ENCODE peak calls at places on chromosomes 12 and 14, in seven cellular contexts. H is tibial nerve, F is H54, K is testis, L is Peyer's patch, Z is adrenal gland, Y is lower leg skin. R is an unnamed sample.

GRCh38 chr12:20604408-20604807 is 90.7 kb upstream of the SLCO1C1 start:
- DNase-seq in K (no peak), Z (no peak), Y (no peak), F (no peak), H (no peak), L (no peak), R (no peak)

GRCh38 chr12:51051787-51052186 is 3.7 kb downstream of the LETMD1 start:
- DNase-seq in K (no peak), F (no peak), H (no peak), Z (no peak), Y (no peak), L (no peak), R (no peak)

GRCh38 chr12:107344035-107344808 is 250.9 kb upstream of the CRY1 start:
- DNase-seq in Z (no peak), H (no peak), F (peak), K (no peak), Y (no peak), L (no peak), R (no peak)

GRCh38 chr14:94593376-94593748 is 12.1 kb downstream of the SERPINA5 start:
- DNase-seq in H (no peak), L (no peak), Y (no peak), F (no peak), Z (no peak), K (peak), R (no peak)

GRCh38 chr14:99230271-99231141 is 41.5 kb downstream of the BCL11B start:
- DNase-seq in L (peak), H (no peak), F (no peak), Y (no peak), Z (no peak), K (no peak), R (no peak)

GRCh38 chr12:130957304-130957621 is 3.6 kb downstream of the ADGRD1 start:
- DNase-seq in Z (no peak), H (no peak), F (no peak), K (no peak), Y (no peak), L (peak), R (no peak)

GRCh38 chr12:68334136-68334535 is 2.0 kb upstream of the MDM1 start:
- DNase-seq in K (peak), L (no peak), Z (no peak), F (no peak), Y (no peak), H (no peak), R (no peak)

GRCh38 chr12:93336344-93336743 is 41.4 kb upstream of the NUDT4 start:
- DNase-seq in Y (no peak), F (no peak), L (no peak), Z (no peak), K (no peak), H (no peak), R (no peak)

GRCh38 chr14:61537567-61538463 is 157.5 kb upstream of the HIF1A start:
- DNase-seq in K (no peak), Y (no peak), H (no peak), Z (peak), L (peak), F (no peak), R (no peak)

GRCh38 chr12:43309845-43310405 is 242.1 kb downstream of the ADAMTS20 start:
- DNase-seq in Y (no peak), F (no peak), K (no peak), L (no peak), H (no peak), Z (no peak), R (no peak)

GRCh38 chr14:51873221-51873893 is 12.9 kb downstream of the GNG2 start:
- DNase-seq in K (no peak), L (no peak), F (peak), Y (no peak), Z (no peak), H (no peak), R (no peak)

GRCh38 chr12:113116875-113117274 is 18.7 kb downstream of the RASAL1 start:
- DNase-seq in L (no peak), F (no peak), Z (no peak), H (no peak), Y (no peak), K (no peak), R (no peak)

GRCh38 chr12:98259667-98260066 is 255.7 kb upstream of the TMPO start:
- DNase-seq in Y (no peak), L (no peak), H (no peak), Z (no peak), F (no peak), K (no peak), R (no peak)

GRCh38 chr12:96132819-96133218 is 61.4 kb upstream of the ELK3 start:
- DNase-seq in Y (no peak), H (no peak), F (no peak), Z (no peak), K (no peak), L (no peak), R (no peak)

GRCh38 chr14:75566321-75566720 is 12.1 kb upstream of the FLVCR2 start:
- DNase-seq in H (no peak), Y (no peak), F (no peak), L (no peak), K (no peak), Z (no peak), R (no peak)

GRCh38 chr12:54029529-54030441 is 1.5 kb downstream of the HOXC6 start:
- DNase-seq in H (no peak), K (no peak), Y (no peak), Z (no peak), L (no peak), F (no peak), R (no peak)

GRCh38 chr12:52582971-52583456 is 9.4 kb upstream of the KRT74 start:
- DNase-seq in F (peak), Z (peak), Y (peak), K (peak), H (peak), L (peak), R (peak)

GRCh38 chr14:57889245-57889644 is 23.4 kb upstream of the SLC35F4 start:
- DNase-seq in Z (peak), K (peak), Y (no peak), L (no peak), F (no peak), H (peak), R (peak)

GRCh38 chr12:116594325-116595038 is 35.3 kb downstream of the MAP1LC3B2 start:
- DNase-seq in H (no peak), K (no peak), F (no peak), Z (peak), L (peak), Y (peak), R (no peak)

GRCh38 chr14:103894034-103894722 is 34.1 kb upstream of the TDRD9 start:
- DNase-seq in F (no peak), L (peak), Z (no peak), H (no peak), K (no peak), Y (no peak), R (no peak)

GRCh38 chr12:40105515-40106201 is at the start of gene SLC2A13:
- DNase-seq in Y (peak), L (peak), Z (peak), H (peak), K (peak), F (peak), R (peak)
- TF ChIP-seq POLR2A in Y (no peak), L (peak), Z (peak), H (peak), K (peak), F (peak), R (peak)

GRCh38 chr12:3009780-3010179 is 50.6 kb downstream of the TEAD4 start:
- DNase-seq in Z (no peak), F (no peak), K (no peak), L (no peak), Y (no peak), H (no peak), R (no peak)
- TF ChIP-seq POLR2A in Z (no peak), F (no peak), K (no peak), L (no peak), Y (no peak), H (no peak), R (no peak)

GRCh38 chr12:49273726-49274395 is 9.0 kb downstream of the TUBA1C start:
- DNase-seq in H (no peak), L (no peak), K (no peak), F (no peak), Z (no peak), Y (no peak), R (no peak)

GRCh38 chr12:49274396-49275069 is 9.7 kb downstream of the TUBA1C start:
- DNase-seq in H (no peak), Y (no peak), Z (no peak), K (no peak), L (no peak), F (no peak), R (no peak)

GRCh38 chr12:49276304-49277290 is 11.7 kb downstream of the TUBA1C start:
- DNase-seq in H (no peak), Z (no peak), K (no peak), L (no peak), F (no peak), Y (no peak), R (no peak)

GRCh38 chr12:49277466-49277865 is 12.6 kb downstream of the TUBA1C start:
- DNase-seq in H (no peak), F (no peak), L (no peak), Z (no peak), K (no peak), Y (no peak), R (no peak)

GRCh38 chr12:49272790-49273725 is 8.2 kb downstream of the TUBA1C start:
- DNase-seq in H (no peak), K (no peak), Z (no peak), F (no peak), L (no peak), Y (no peak), R (no peak)
- TF ChIP-seq POLR2A in H (no peak), K (no peak), Z (no peak), F (no peak), L (no peak), Y (no peak), R (no peak)

GRCh38 chr14:59320771-59321170 is 132.3 kb downstream of the DAAM1 start:
- DNase-seq in Y (no peak), K (no peak), L (no peak), H (no peak), F (no peak), Z (no peak), R (no peak)
- TF ChIP-seq POLR2A in Y (no peak), K (no peak), L (no peak), H (no peak), F (no peak), Z (no peak), R (no peak)

GRCh38 chr14:86196476-86196875 is 666.5 kb downstream of the FLRT2 start:
- DNase-seq in L (no peak), K (peak), H (no peak), Y (no peak), Z (no peak), F (no peak), R (no peak)
- TF ChIP-seq POLR2A in L (no peak), K (no peak), H (no peak), Y (no peak), Z (no peak), F (no peak), R (no peak)

GRCh38 chr14:105167303-105168092 is 1.1 kb downstream of the JAG2 start:
- DNase-seq in H (no peak), F (no peak), K (no peak), Y (no peak), Z (no peak), L (no peak), R (no peak)
- TF ChIP-seq POLR2A in H (no peak), F (no peak), K (no peak), Y (no peak), Z (no peak), L (no peak), R (no peak)

DNA sequence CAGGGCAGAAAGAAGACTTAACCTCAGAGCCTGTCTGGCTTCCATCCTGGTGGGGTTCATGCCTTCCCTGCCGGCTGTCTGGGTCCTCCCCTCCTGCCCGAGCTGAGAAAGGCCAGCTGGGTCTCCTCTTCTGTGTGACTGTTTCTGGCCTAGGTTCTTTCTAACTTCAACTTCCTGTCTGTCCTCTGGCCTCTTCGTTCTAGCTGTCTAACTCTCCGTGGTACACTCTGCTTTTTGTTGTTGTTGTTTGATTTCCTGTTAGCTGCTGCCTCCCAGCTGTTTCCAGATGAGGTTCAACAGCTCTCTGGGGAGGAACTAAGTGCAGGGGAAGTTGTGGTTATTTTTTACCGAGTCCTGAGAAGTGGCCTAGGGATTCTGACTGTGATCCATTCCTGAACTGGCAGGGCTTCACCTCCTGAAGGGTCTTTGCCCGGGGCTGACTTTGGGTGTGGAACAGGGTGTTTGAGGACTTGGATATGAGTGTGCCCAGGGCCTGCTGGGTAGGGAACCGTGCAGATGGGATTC is 3.2 kb downstream of the MLXIP start:
- DNase-seq in K (peak), L (peak), F (peak), Y (peak), Z (peak), H (peak), R (peak)
- TF ChIP-seq POLR2A in K (no peak), L (no peak), F (no peak), Y (no peak), Z (no peak), H (no peak), R (no peak)

DNA sequence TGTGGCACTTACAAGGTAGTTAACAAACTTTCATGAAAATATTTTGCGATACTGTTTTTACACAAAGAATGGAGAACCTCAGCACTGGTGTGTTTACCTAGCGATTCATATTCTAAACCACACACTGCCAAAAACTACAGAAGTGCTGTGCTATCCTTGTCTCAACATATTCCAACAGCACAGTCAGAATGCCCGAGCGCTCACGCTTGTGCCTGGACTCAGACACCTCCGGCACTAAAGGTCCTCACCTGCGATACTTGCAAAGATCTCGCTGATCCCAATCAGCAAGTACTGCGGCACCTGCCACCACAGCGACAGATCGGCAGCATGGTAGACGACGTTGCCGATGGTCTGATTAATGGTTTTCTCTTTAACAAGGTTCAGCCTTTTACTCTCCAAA is 23.2 kb downstream of the SLC15A4 start:
- DNase-seq in K (no peak), L (no peak), F (no peak), H (no peak), Y (no peak), Z (no peak), R (no peak)
- TF ChIP-seq POLR2A in K (no peak), L (no peak), F (no peak), H (no peak), Y (no peak), Z (no peak), R (no peak)

DNA sequence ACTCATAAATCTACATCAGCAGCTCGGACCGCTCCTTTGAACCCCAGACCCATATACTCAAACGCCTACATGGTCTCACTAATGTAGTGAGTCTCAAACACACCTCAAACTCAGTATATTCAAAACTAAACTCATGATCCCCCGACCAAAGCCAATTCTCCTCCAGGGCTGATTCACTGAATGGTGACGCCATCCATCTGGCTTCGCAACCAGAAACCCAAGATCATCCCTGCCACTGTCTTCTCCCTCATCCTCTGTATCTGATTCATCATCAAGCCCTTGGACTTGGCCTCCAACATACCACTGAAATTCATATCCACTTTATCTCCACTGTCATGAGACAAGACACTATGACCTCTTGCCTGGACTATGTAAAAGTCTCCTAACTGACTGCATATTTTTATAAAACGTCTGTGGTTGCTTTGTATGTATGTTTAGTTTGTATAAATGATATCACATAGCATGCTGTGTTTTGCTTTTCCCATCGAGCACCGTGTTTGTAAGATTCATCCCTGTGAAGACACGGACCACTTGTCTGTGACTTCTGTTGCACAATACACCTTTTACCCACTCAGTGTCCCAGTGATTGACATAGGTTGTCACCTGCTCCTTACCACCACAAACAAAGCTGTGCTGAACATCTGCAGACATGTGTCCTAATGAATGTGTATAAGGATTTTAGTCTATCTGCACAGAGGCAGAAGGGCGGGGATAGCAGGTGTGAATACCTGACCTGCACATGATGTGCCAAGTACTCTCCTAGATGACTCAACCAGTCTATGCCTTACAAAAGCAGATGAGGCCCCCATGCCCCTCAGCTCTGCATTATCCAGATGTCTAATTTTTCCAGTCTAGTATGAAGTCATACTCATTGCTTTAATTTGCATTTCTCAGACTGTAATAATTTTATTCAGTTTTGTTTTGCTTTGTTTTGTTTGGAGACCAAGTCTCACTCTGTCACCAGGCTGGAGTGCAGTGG is 76.9 kb downstream of the VWF start:
- DNase-seq in F (no peak), H (no peak), K (no peak), Z (peak), Y (no peak), L (no peak), R (no peak)
- TF ChIP-seq POLR2A in F (no peak), H (no peak), K (no peak), Z (no peak), Y (no peak), L (no peak), R (no peak)

GRCh38 chr12:56079729-56080555 is at the start of gene ERBB3:
- DNase-seq in K (peak), Z (peak), L (peak), H (peak), Y (peak), F (peak), R (peak)
- TF ChIP-seq POLR2A in K (no peak), Z (no peak), L (peak), H (no peak), Y (no peak), F (no peak), R (peak)

R was measured in uterus.